ENCODE peak calls at places on chromosomes 16 and 17, in nine cellular contexts. M is transverse colon, X is mucosa of descending colon, I is gastrocnemius medialis, Q is lower lobe of right lung, C is cardiac fibroblast, Y is stomach, N is fibroblast of the aortic adventitia, D is neural crest cell. V is an unnamed sample.

GRCh38 chr17:3004150-3004801 is 59.1 kb downstream of the OR1D5 start:
- DNase-seq in Q (peak; percentile 98), C (peak; percentile 99), I (peak; percentile 95), M (peak; percentile 99), X (peak; percentile 98), D (no peak), Y (peak; percentile 100), N (peak; percentile 99), V (peak; percentile 97)

GRCh38 chr17:64411999-64412771 is 21.5 kb upstream of the PECAM1 start:
- DNase-seq in C (peak; percentile 77), Q (peak; percentile 79), Y (no peak), I (peak; percentile 45), X (peak; percentile 43), N (peak; percentile 24), M (peak; percentile 41), D (peak; percentile 19), V (no peak)

GRCh38 chr17:19727466-19728113 is 11.2 kb upstream of the SLC47A2 start:
- DNase-seq in C (peak; percentile 97), Q (no peak), X (peak; percentile 43), I (peak; percentile 86), Y (no peak), N (peak; percentile 84), D (no peak), M (peak; percentile 41), V (peak; percentile 91)

GRCh38 chr17:20156196-20157077 is 147.3 kb downstream of the SPECC1 start:
- DNase-seq in N (peak; percentile 19), Y (peak; percentile 49), M (peak; percentile 61), X (no peak), I (no peak), Q (peak; percentile 67), C (peak; percentile 26), D (no peak), V (peak; percentile 80)

GRCh38 chr16:592518-593306 is 2.8 kb downstream of the RAB40C start:
- DNase-seq in D (no peak), Y (peak; percentile 73), X (peak; percentile 70), Q (peak; percentile 87), C (peak; percentile 44), I (peak; percentile 92), M (peak; percentile 56), N (peak; percentile 30), V (peak; percentile 97)

GRCh38 chr17:79658811-79659207 is 48.0 kb upstream of the RBFOX3 start:
- DNase-seq in X (no peak), I (no peak), Y (no peak), M (peak; percentile 26), C (peak; percentile 25), N (peak; percentile 1), D (peak; percentile 39), Q (no peak), V (peak; percentile 14)

GRCh38 chr17:38403491-38403890 is 24.8 kb upstream of the ARHGAP23 start:
- DNase-seq in M (no peak), C (peak; percentile 65), I (no peak), D (no peak), N (peak; percentile 58), X (no peak), Y (no peak), Q (no peak), V (peak; percentile 15)

GRCh38 chr17:74694081-74694480 is 18.6 kb downstream of the CD300LF start:
- DNase-seq in Q (no peak), M (no peak), X (no peak), Y (no peak), I (no peak), N (no peak), D (no peak), C (no peak), V (no peak)

GRCh38 chr16:78742501-78743283 is 643.2 kb downstream of the WWOX start:
- DNase-seq in X (peak; percentile 63), I (no peak), Q (peak; percentile 51), N (no peak), D (no peak), C (no peak), M (peak; percentile 68), Y (peak; percentile 42), V (no peak)

GRCh38 chr16:50585331-50585776 is 37.2 kb downstream of the NKD1 start:
- DNase-seq in Q (peak; percentile 70), X (peak; percentile 58), I (peak; percentile 19), Y (peak; percentile 40), D (no peak), C (peak; percentile 91), N (peak; percentile 89), M (peak; percentile 63), V (no peak)

GRCh38 chr16:70805380-70805779 is 4.4 kb upstream of the VAC14 start:
- DNase-seq in X (no peak), M (no peak), Y (no peak), C (no peak), I (no peak), N (no peak), Q (no peak), D (no peak), V (no peak)

GRCh38 chr16:21301168-21301894 is 23.2 kb upstream of the CRYM start:
- DNase-seq in Y (peak; percentile 72), M (peak; percentile 92), C (peak; percentile 68), I (peak; percentile 49), D (peak; percentile 47), X (peak; percentile 91), N (peak; percentile 63), Q (peak; percentile 82), V (peak; percentile 91)

GRCh38 chr17:80899402-80900268 is 92.0 kb upstream of the CHMP6 start:
- DNase-seq in C (peak; percentile 12), N (peak; percentile 9), Q (peak; percentile 69), X (peak; percentile 51), Y (peak; percentile 29), M (peak; percentile 28), I (peak; percentile 43), D (peak; percentile 44), V (peak; percentile 85)

GRCh38 chr17:46154151-46154816 is 38.9 kb downstream of the KANSL1 start:
- DNase-seq in I (no peak), C (no peak), Y (no peak), Q (no peak), X (no peak), D (no peak), N (no peak), M (no peak), V (no peak)

GRCh38 chr16:29757950-29758466 is 12.2 kb upstream of the C16orf54 start:
- DNase-seq in X (no peak), Q (no peak), M (no peak), D (no peak), Y (no peak), I (no peak), C (peak; percentile 88), N (peak; percentile 95), V (no peak)

GRCh38 chr16:84818133-84818532 is 1.7 kb upstream of the CRISPLD2 start:
- DNase-seq in N (no peak), I (no peak), M (no peak), C (no peak), Q (no peak), D (no peak), X (no peak), Y (no peak), V (no peak)

GRCh38 chr17:72446525-72447250 is 325.9 kb downstream of the SOX9 start:
- DNase-seq in D (no peak), N (peak; percentile 26), C (no peak), Q (no peak), X (peak; percentile 80), M (peak; percentile 84), Y (no peak), I (no peak), V (no peak)
- TF ChIP-seq CTCF in D (no peak), N (no peak), C (no peak), Q (no peak), X (no peak), M (no peak), Y (no peak), I (no peak), V (no peak)

GRCh38 chr17:58294034-58294433 is 13.3 kb upstream of the MPO start:
- DNase-seq in X (no peak), Q (no peak), C (no peak), Y (no peak), N (no peak), D (no peak), M (no peak), I (no peak), V (no peak)
- TF ChIP-seq CTCF in X (no peak), Q (no peak), C (no peak), Y (no peak), N (no peak), D (no peak), M (no peak), I (no peak), V (no peak)

GRCh38 chr17:52297230-52298010 is 138.9 kb upstream of the CA10 start:
- DNase-seq in X (no peak), D (no peak), C (no peak), I (no peak), M (no peak), Y (no peak), Q (no peak), N (no peak), V (peak; percentile 50)
- TF ChIP-seq CTCF in X (no peak), D (peak; percentile 55), C (no peak), I (no peak), M (no peak), Y (peak; percentile 35), Q (no peak), N (no peak), V (peak; percentile 48)

DNA sequence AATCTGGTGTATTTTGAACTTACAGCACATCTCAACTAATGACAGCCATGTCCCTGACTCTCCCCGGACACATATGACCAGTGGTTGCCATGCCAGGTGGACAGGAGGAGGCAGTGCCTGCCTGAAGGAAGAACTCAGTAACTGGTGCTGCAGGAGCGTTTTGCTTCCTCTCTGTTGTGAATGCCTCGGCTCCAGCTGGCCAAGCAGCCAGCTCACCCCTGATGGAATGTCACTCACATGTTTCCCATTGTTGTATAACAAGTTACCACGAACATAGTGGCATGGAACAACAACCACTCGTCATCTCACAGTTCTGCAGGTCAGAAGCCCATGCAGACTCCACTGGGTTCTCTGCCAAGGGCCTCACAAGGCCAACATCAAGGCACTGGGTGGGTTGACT is 20.1 kb upstream of the IRF8 start:
- DNase-seq in X (no peak), C (peak; percentile 55), N (peak; percentile 68), M (no peak), D (no peak), I (no peak), Q (no peak), Y (no peak), V (peak; percentile 27)
- TF ChIP-seq CTCF in X (no peak), C (no peak), N (no peak), M (no peak), D (no peak), I (no peak), Q (no peak), Y (peak; percentile 2), V (no peak)

GRCh38 chr16:19900590-19900989 is 15.9 kb upstream of the GPRC5B start:
- DNase-seq in D (no peak), C (no peak), Q (no peak), Y (no peak), N (no peak), I (no peak), X (no peak), M (no peak), V (no peak)
- TF ChIP-seq CTCF in D (peak; percentile 20), C (peak; percentile 27), Q (no peak), Y (no peak), N (peak; percentile 1), I (no peak), X (no peak), M (no peak), V (no peak)